ENCODE peak calls at places on chromosomes 1 and 21, in ten cellular contexts. A is sciatic nerve; F is AG09319; L is neural crest cell; V is tibial artery; T is stimulated activated effector memory CD8-positive, alpha-beta T cell treated with anti-CD3 and anti-CD28 coated beads, Interleukin-12 subunit alpha, Interleukin-12 subunit beta, amount 100 ng/mL, for 72 hours; D is EH; G is IMR-90; S is M059J; Q is HFFc6. X is an unnamed sample.

GRCh38 chr1:18661404-18662285 is 31.0 kb downstream of the PAX7 start:
- DNase-seq in Q (no peak), A (no peak), S (no peak), L (no peak), D (no peak), G (no peak), F (no peak), V (no peak), T (no peak), X (no peak)

GRCh38 chr1:186306533-186306932 is 68.5 kb downstream of the TPR start:
- DNase-seq in V (no peak), T (no peak), D (no peak), L (no peak), Q (no peak), A (no peak), F (no peak), S (no peak), G (no peak), X (no peak)

GRCh38 chr1:245544236-245544635 is 389.5 kb downstream of the KIF26B start:
- DNase-seq in S (no peak), V (no peak), A (no peak), Q (no peak), F (no peak), L (no peak), T (no peak), D (no peak), G (no peak), X (no peak)

GRCh38 chr1:46003315-46003714 is 129.1 kb downstream of the PIK3R3 start:
- DNase-seq in Q (no peak), F (no peak), T (no peak), S (no peak), D (no peak), G (no peak), L (no peak), V (no peak), A (no peak), X (no peak)

GRCh38 chr21:27134513-27134912 is 167.6 kb upstream of the ADAMTS5 start:
- DNase-seq in V (no peak), A (no peak), S (no peak), G (peak), T (no peak), Q (no peak), F (no peak), L (no peak), D (no peak), X (no peak)

GRCh38 chr1:57572016-57572415 is 148.2 kb upstream of the DAB1 start:
- DNase-seq in V (no peak), A (no peak), L (no peak), Q (no peak), G (no peak), F (no peak), S (no peak), D (no peak), T (no peak), X (no peak)

GRCh38 chr21:22342855-22343254 is 1344.6 kb downstream of the NCAM2 start:
- DNase-seq in V (no peak), L (no peak), D (no peak), A (no peak), G (no peak), S (peak), Q (no peak), F (no peak), T (no peak), X (no peak)

GRCh38 chr1:174953657-174954435 is 45.9 kb upstream of the CACYBP start:
- DNase-seq in T (no peak), L (no peak), G (no peak), D (no peak), S (no peak), F (no peak), V (no peak), A (no peak), Q (no peak), X (no peak)

GRCh38 chr1:36091141-36091540 is 2.4 kb downstream of the ADPRS start:
- DNase-seq in G (no peak), V (no peak), D (no peak), T (no peak), A (no peak), S (no peak), L (no peak), F (no peak), Q (no peak), X (no peak)

GRCh38 chr21:17512245-17513213 is at the start of gene CXADR:
- DNase-seq in G (no peak), L (peak), D (no peak), T (peak), Q (no peak), V (no peak), S (peak), F (no peak), A (peak), X (peak)

GRCh38 chr1:156922986-156923564 is 2.6 kb downstream of the LRRC71 start:
- DNase-seq in Q (no peak), V (no peak), A (no peak), D (no peak), T (no peak), S (no peak), L (no peak), F (no peak), G (no peak), X (no peak)

GRCh38 chr1:77370161-77370560 is 88.3 kb downstream of the AK5 start:
- DNase-seq in Q (peak), G (peak), F (no peak), V (no peak), A (no peak), L (no peak), D (peak), T (no peak), S (peak), X (no peak)

GRCh38 chr1:44108241-44108640 is 10.4 kb upstream of the KLF17 start:
- DNase-seq in S (peak), D (peak), T (no peak), L (no peak), A (no peak), Q (peak), F (no peak), G (peak), V (no peak), X (no peak)

GRCh38 chr1:227320476-227320875 is 2.2 kb upstream of the CDC42BPA start:
- DNase-seq in F (no peak), L (no peak), D (no peak), Q (no peak), A (no peak), G (no peak), V (no peak), S (no peak), T (no peak), X (no peak)

GRCh38 chr1:84504580-84505021 is 1.6 kb upstream of the SPATA1 start:
- DNase-seq in S (peak), L (no peak), G (peak), Q (peak), D (peak), V (no peak), T (no peak), A (no peak), F (peak), X (no peak)

GRCh38 chr1:226082587-226082917 is 20.0 kb downstream of the H3-3A start:
- DNase-seq in V (no peak), T (no peak), A (no peak), G (no peak), L (no peak), D (no peak), Q (no peak), F (no peak), S (no peak), X (no peak)

GRCh38 chr1:44640178-44640865 is 34.0 kb downstream of the TMEM53 start:
- DNase-seq in F (no peak), Q (no peak), T (no peak), A (no peak), S (no peak), D (no peak), G (no peak), V (no peak), L (no peak), X (no peak)

GRCh38 chr1:4637616-4638346 is 16.6 kb upstream of the AJAP1 start:
- DNase-seq in G (no peak), V (no peak), Q (no peak), S (no peak), T (no peak), D (no peak), A (no peak), L (no peak), F (no peak), X (no peak)

GRCh38 chr1:39178541-39179431 is 25.7 kb upstream of the MACF1 start:
- DNase-seq in Q (peak), V (no peak), A (no peak), G (peak), T (no peak), F (no peak), D (peak), S (peak), L (no peak), X (no peak)

GRCh38 chr1:179825798-179826460 is 51.7 kb downstream of the TOR1AIP2 start:
- DNase-seq in L (no peak), F (no peak), V (no peak), Q (no peak), T (no peak), D (no peak), G (no peak), A (no peak), S (no peak), X (no peak)

GRCh38 chr1:44030606-44031050 is 634 bp downstream of the SLC6A9 start:
- DNase-seq in G (peak), S (peak), Q (no peak), D (peak), L (peak), V (no peak), F (no peak), T (no peak), A (no peak), X (peak)

GRCh38 chr1:89705901-89706699 is 73.2 kb downstream of the LRRC8C start:
- DNase-seq in S (no peak), L (no peak), Q (no peak), V (no peak), G (peak), A (no peak), T (no peak), D (no peak), F (no peak), X (no peak)

GRCh38 chr1:78297828-78298227 is 192.9 kb upstream of the PTGFR start:
- DNase-seq in Q (no peak), F (no peak), S (peak), D (no peak), G (no peak), A (no peak), V (no peak), L (no peak), T (no peak), X (no peak)

GRCh38 chr1:32247452-32247851 is 430 bp downstream of the FAM167B start:
- DNase-seq in A (no peak), S (no peak), D (no peak), F (no peak), V (no peak), L (no peak), T (no peak), G (no peak), Q (no peak), X (no peak)

GRCh38 chr1:54460346-54460745 is 54.2 kb upstream of the SSBP3 start:
- DNase-seq in A (no peak), V (no peak), T (no peak), D (no peak), G (no peak), S (no peak), Q (no peak), L (no peak), F (no peak), X (no peak)

X was measured in GM20000.